ENCODE peak calls at places on chromosome 17, in ten cellular contexts. G is DND-41, V is AG04450, F is stomach, O is A673, Y is gastrocnemius medialis, I is psoas muscle, D is ascending aorta, A is left ventricle myocardium inferior, N is Panc1. X is an unnamed sample.
A peak's percentile ranks its signal among the peaks of the same experiment; 100 is the strongest.

GRCh38 chr17:3788200-3788599 is 12.8 kb downstream of the ITGAE start:
- DNase-seq in G (peak; percentile 84), V (no peak), F (no peak), O (peak; percentile 30), Y (no peak), I (no peak), D (no peak), A (no peak), N (no peak), X (no peak)

GRCh38 chr17:43532581-43532980 is 13.6 kb downstream of the ETV4 start:
- DNase-seq in G (no peak), V (no peak), F (no peak), O (no peak), Y (no peak), I (no peak), D (no peak), A (no peak), N (no peak), X (no peak)

GRCh38 chr17:9021158-9021984 is at the start of gene NTN1:
- DNase-seq in G (peak; percentile 80), V (no peak), F (peak; percentile 52), O (peak; percentile 61), Y (no peak), I (peak; percentile 67), D (peak; percentile 77), A (peak; percentile 59), N (no peak), X (peak; percentile 57)

GRCh38 chr17:44178133-44178532 is 7.6 kb downstream of the ASB16 start:
- DNase-seq in G (no peak), V (no peak), F (no peak), O (no peak), Y (no peak), I (peak; percentile 47), D (no peak), A (no peak), N (no peak), X (no peak)

GRCh38 chr17:2213291-2213960 is 90.2 kb downstream of the SMG6 start:
- DNase-seq in G (no peak), V (no peak), F (no peak), O (no peak), Y (no peak), I (no peak), D (peak; percentile 40), A (no peak), N (no peak), X (no peak)

GRCh38 chr17:16941643-16942042 is 30.3 kb downstream of the TNFRSF13B start:
- DNase-seq in G (no peak), V (no peak), F (no peak), O (no peak), Y (no peak), I (no peak), D (peak; percentile 28), A (no peak), N (no peak), X (no peak)

GRCh38 chr17:9837551-9838471 is 12.1 kb downstream of the GLP2R start:
- DNase-seq in G (no peak), V (no peak), F (no peak), O (no peak), Y (no peak), I (peak; percentile 73), D (no peak), A (peak; percentile 61), N (no peak), X (no peak)

GRCh38 chr17:56297142-56297541 is 143.9 kb downstream of the ANKFN1 start:
- DNase-seq in G (peak; percentile 96), V (peak; percentile 15), F (no peak), O (no peak), Y (no peak), I (no peak), D (no peak), A (no peak), N (no peak), X (no peak)

GRCh38 chr17:17786998-17787397 is 49.8 kb downstream of the SREBF1 start:
- DNase-seq in G (no peak), V (no peak), F (no peak), O (no peak), Y (no peak), I (no peak), D (no peak), A (no peak), N (no peak), X (no peak)

DNA sequence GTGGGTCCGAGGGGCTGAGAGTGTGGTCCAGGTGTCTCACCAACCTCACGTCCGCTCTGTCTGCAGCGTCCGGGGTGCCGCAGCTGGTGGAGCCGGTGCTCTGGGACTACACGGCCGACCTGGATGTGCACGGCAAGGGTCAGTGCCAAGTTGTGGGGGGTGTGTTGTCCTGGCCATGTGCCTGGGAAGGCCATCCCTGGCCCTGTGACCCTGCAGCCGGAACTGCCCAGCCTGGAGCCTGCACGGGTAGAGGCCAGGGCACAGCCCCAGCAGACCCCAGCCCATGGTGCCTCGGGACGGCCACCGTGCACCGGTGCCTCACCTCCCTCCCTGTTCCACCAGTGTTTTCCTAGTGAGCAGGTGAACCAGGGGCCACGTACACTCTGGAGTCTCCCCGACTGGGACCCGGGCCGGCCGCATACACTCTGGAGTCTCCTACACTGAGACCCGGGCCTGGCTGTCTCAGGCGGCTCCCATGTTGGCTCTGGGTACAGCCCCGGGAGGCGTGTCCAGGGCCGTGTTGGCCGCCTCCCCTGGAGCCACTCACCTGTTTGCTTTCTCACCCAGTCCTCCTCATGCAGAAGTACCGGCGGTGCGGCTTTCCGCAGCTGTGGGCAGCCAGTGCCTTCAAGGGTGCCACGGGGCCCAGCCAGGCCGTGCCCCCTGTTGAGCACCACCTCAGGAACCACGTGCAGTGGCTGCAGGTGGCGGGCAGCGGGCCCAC is 13.8 kb downstream of the CYBC1 start:
- DNase-seq in G (no peak), V (no peak), F (peak; percentile 53), O (no peak), Y (no peak), I (no peak), D (no peak), A (no peak), N (no peak), X (no peak)
- H3K27ac ChIP-seq in G (no peak overlapping the region), V (no peak overlapping the region), F (no peak overlapping the region), O (no peak overlapping the region), Y (no peak overlapping the region), I (no peak overlapping the region), D (no peak overlapping the region), A (no peak overlapping the region), N (no peak overlapping the region), X (no peak overlapping the region)

DNA sequence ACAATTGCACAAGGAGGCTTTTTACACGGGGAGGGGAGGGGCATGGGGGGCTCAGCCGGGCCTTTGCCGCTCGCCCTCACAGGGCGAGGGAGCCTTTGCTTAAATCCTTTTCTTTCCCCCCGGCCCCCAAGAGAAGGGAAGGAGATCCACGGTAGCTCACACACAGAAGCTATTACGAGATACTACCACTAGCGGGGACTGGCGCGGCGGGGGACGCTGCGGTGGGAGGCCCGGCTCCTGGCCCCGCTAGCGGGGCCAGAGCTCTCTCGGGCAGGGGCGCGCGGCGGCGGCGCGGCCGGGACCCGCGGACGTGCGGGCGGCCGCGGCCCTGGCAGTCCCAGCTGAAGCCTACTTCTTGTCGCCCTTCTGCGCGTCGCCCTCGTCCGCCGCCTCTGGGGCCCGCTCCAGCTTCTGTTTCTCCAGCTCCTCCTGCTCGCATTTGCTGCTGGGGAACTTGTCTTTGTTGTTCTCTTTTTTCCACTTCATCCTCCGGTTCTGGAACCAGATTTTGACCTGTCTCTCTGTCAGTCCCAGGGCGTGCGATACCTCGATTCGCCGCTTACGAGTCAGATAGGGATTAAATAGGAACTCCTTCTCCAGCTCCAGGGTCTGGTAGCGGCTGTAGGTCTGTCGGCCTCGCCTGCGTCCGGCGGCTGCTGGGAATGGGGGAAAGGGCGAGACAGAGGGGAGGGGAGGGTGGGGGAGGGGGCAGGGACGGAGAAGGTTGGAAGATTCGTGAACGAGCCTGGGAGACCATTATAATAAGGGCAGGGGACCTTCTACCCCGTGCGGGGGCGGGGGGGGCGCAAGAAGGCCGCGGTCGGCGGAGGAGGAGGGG is 2.0 kb downstream of the HOXB8 start:
- DNase-seq in G (no peak), V (no peak), F (no peak), O (peak; percentile 87), Y (no peak), I (no peak), D (no peak), A (no peak), N (no peak), X (peak; percentile 65)
- TF ChIP-seq CTCF in G (no peak), V (peak; percentile 38), F (peak; percentile 7), O (peak; percentile 34), Y (no peak), I (peak; percentile 36), D (no peak), A (peak; percentile 46), N (no peak), X (no peak)

DNA sequence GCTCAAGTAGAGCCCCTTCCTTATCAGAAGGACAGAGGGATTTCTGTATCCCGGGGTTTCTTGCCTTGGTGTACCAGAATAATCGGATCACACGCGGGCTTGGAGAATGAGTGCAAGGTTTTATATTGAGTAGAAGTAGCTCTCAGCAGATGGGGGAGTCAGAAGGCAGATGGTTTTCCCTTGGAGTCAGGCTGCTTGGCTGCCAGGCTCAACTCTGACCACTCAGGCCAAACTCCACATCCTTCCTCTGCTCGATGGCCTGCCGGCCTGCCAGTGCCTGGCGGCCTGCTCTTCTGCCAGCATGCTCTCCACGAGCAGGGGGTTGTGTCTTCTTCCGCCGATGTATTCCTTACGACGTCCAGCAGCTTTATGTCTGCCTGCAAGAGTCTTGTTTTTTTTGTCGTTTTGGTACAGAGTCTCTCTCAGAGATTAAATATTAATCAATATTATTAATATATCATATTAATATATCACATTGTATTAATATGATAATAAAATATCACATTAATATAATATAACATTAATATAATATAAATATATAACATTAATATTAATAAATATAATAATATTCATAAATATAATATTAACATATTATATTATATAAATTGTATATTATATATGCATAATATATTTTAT is 229.2 kb upstream of the WSCD1 start:
- DNase-seq in G (no peak), V (no peak), F (no peak), O (no peak), Y (no peak), I (no peak), D (no peak), A (no peak), N (no peak), X (peak; percentile 91)
- H3K9me3 ChIP-seq in G (no peaks in the 10 kb centered on the region), V (peaks cover 6% of the 10 kb centered on the region), F (no peaks in the 10 kb centered on the region), O (no peaks in the 10 kb centered on the region), Y (no peaks in the 10 kb centered on the region), I (no peaks in the 10 kb centered on the region), D (no peaks in the 10 kb centered on the region), A (no peaks in the 10 kb centered on the region), N (no peaks in the 10 kb centered on the region), X (no peaks in the 10 kb centered on the region)

GRCh38 chr17:72426321-72426720 is 305.5 kb downstream of the SOX9 start:
- DNase-seq in G (no peak), V (no peak), F (no peak), O (no peak), Y (no peak), I (no peak), D (peak; percentile 11), A (no peak), N (no peak), X (peak; percentile 64)

GRCh38 chr17:72426948-72427760 is 306.3 kb downstream of the SOX9 start:
- DNase-seq in G (no peak), V (no peak), F (peak; percentile 36), O (no peak), Y (no peak), I (no peak), D (peak; percentile 49), A (no peak), N (no peak), X (no peak)

GRCh38 chr17:72429066-72429638 is 308.3 kb downstream of the SOX9 start:
- DNase-seq in G (no peak), V (no peak), F (no peak), O (no peak), Y (no peak), I (no peak), D (no peak), A (no peak), N (no peak), X (no peak)

GRCh38 chr17:72425796-72426173 is 305.0 kb downstream of the SOX9 start:
- DNase-seq in G (no peak), V (no peak), F (no peak), O (no peak), Y (no peak), I (no peak), D (no peak), A (no peak), N (no peak), X (no peak)

GRCh38 chr17:72427761-72428109 is 306.9 kb downstream of the SOX9 start:
- DNase-seq in G (no peak), V (no peak), F (no peak), O (no peak), Y (no peak), I (no peak), D (no peak), A (no peak), N (no peak), X (no peak)
- H3K27ac ChIP-seq in G (no peak overlapping the region), V (no peak overlapping the region), F (no peak overlapping the region), O (no peak overlapping the region), Y (no peak overlapping the region), I (no peak overlapping the region), D (no peak overlapping the region), A (no peak overlapping the region), N (peak overlapping the region; percentile 78), X (no peak overlapping the region)